ENCODE peak calls at places on chromosome 18, in six cellular contexts. S, N, O, L, R and C are unnamed samples.

GRCh38 chr18:26468931-26469340 is 79.4 kb downstream of the KCTD1 start:
- DNase-seq in S (peak; percentile 80), N (no peak), O (peak; percentile 69), L (no peak), R (no peak), C (no peak)

GRCh38 chr18:59249186-59249774 is 24.0 kb downstream of the RAX start:
- DNase-seq in S (peak; percentile 23), N (no peak), O (peak; percentile 78), L (peak; percentile 88), R (peak; percentile 93), C (peak; percentile 16)

GRCh38 chr18:49013961-49014604 is 63.3 kb upstream of the SMAD7 start:
- DNase-seq in S (no peak), N (no peak), O (no peak), L (no peak), R (no peak), C (no peak)

GRCh38 chr18:48918156-48918555 is 32.6 kb downstream of the SMAD7 start:
- DNase-seq in S (peak; percentile 64), N (no peak), O (no peak), L (no peak), R (no peak), C (no peak)

GRCh38 chr18:48563027-48563426 is 24.2 kb downstream of the CTIF start:
- DNase-seq in S (no peak), N (no peak), O (no peak), L (no peak), R (peak; percentile 64), C (no peak)

GRCh38 chr18:58635891-58636290 is 7.0 kb upstream of the ALPK2 start:
- DNase-seq in S (no peak), N (no peak), O (no peak), L (no peak), R (peak; percentile 70), C (no peak)

GRCh38 chr18:5431836-5432575 is 111.8 kb downstream of the EPB41L3 start:
- DNase-seq in S (no peak), N (no peak), O (no peak), L (no peak), R (no peak), C (no peak)

GRCh38 chr18:23563377-23564043 is 22.8 kb downstream of the NPC1 start:
- DNase-seq in S (no peak), N (no peak), O (no peak), L (no peak), R (peak; percentile 50), C (no peak)

GRCh38 chr18:77157312-77157711 is 24.7 kb upstream of the MBP start:
- DNase-seq in S (no peak), N (no peak), O (no peak), L (no peak), R (no peak), C (no peak)

GRCh38 chr18:12038082-12038660 is 55.5 kb upstream of the ANKRD62 start:
- DNase-seq in S (no peak), N (peak; percentile 55), O (peak; percentile 54), L (no peak), R (peak; percentile 48), C (no peak)

GRCh38 chr18:78558101-78558810 is 421.4 kb upstream of the SALL3 start:
- DNase-seq in S (no peak), N (no peak), O (no peak), L (no peak), R (no peak), C (no peak)

GRCh38 chr18:3875961-3876360 is 426.0 kb downstream of the TGIF1 start:
- DNase-seq in S (no peak), N (no peak), O (no peak), L (no peak), R (no peak), C (no peak)

GRCh38 chr18:39862341-39862740 is 2092.7 kb upstream of the PIK3C3 start:
- DNase-seq in S (no peak), N (no peak), O (no peak), L (no peak), R (no peak), C (no peak)

GRCh38 chr18:27843783-27844415 is 333.0 kb downstream of the CDH2 start:
- DNase-seq in S (no peak), N (no peak), O (no peak), L (no peak), R (peak; percentile 66), C (no peak)

GRCh38 chr18:79206444-79206843 is 137.2 kb downstream of the ATP9B start:
- DNase-seq in S (no peak), N (no peak), O (no peak), L (no peak), R (no peak), C (no peak)

GRCh38 chr18:33051397-33051796 is 278.6 kb upstream of the KLHL14 start:
- DNase-seq in S (no peak), N (no peak), O (no peak), L (no peak), R (no peak), C (no peak)

GRCh38 chr18:13660510-13660909 is 65.8 kb downstream of the FAM210A start:
- DNase-seq in S (no peak), N (no peak), O (no peak), L (no peak), R (peak; percentile 75), C (no peak)

GRCh38 chr18:50009772-50010171 is 185.2 kb downstream of the MYO5B start:
- DNase-seq in S (peak; percentile 36), N (no peak), O (peak; percentile 68), L (peak; percentile 2), R (peak; percentile 45), C (peak; percentile 11)

GRCh38 chr18:681985-682384 is 24.5 kb downstream of the TYMS start:
- DNase-seq in S (no peak), N (no peak), O (no peak), L (no peak), R (no peak), C (no peak)

GRCh38 chr18:79927597-79928562 is 23.6 kb downstream of the SLC66A2 start:
- DNase-seq in S (no peak), N (no peak), O (peak; percentile 59), L (no peak), R (no peak), C (no peak)

DNA sequence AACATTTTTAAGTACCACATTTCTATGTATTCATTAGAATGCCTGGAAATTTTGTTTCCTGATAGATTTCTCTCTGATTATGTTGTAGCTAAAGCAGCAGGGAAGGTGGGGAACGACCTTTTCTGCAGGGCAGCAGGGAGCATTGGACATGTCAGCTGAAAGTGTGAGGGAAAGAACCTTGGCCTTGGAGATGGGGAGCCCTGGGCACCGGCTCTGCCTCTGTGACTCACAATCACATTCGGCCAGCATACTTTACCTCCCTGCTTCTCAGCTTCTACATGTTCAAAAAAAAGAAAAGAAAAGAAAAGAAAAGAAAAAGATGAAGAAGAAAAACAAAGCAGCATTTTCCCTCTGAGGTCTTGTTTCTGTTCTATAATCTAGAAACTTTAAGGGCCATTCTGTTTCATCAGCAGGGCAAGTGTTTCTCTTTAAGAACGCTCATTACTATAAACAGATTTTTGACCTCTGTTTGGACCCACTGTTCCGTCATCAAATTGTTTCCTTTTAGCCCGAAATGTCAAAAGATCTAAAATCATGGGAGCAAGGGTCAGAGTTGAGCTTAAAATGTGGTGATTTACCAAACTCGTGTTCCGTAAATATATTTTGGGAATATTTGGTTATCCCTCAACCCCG is 27.9 kb downstream of the SETBP1 start:
- DNase-seq in S (no peak), N (peak; percentile 68), O (no peak), L (no peak), R (no peak), C (no peak)
- H3K4me3 ChIP-seq in S (no peak overlapping the region), N (no peak overlapping the region), O (no peak overlapping the region), L (no peak overlapping the region), R (no peak overlapping the region), C (no peak overlapping the region)

DNA sequence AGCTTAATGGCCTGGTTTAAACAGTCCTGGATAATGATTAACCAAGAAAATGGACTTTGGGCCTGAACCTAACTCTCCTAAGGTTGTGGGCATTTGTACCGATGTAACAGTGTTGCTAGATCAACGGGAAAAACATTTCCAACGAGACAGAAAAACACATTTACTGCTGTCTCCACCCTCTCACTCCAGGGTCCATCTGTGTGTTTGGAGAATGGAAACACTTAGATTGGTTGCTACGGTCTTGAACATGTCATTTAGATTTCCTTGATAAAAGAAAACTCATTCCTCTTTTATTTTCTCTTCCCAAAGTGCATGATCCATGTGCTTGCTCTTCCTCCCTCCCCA is 88.0 kb downstream of the SOCS6 start:
- DNase-seq in S (no peak), N (no peak), O (no peak), L (no peak), R (no peak), C (no peak)
- H3K27ac ChIP-seq in S (no peak overlapping the region), N (no peak overlapping the region), O (no peak overlapping the region), L (no peak overlapping the region), R (no peak overlapping the region), C (no peak overlapping the region)

DNA sequence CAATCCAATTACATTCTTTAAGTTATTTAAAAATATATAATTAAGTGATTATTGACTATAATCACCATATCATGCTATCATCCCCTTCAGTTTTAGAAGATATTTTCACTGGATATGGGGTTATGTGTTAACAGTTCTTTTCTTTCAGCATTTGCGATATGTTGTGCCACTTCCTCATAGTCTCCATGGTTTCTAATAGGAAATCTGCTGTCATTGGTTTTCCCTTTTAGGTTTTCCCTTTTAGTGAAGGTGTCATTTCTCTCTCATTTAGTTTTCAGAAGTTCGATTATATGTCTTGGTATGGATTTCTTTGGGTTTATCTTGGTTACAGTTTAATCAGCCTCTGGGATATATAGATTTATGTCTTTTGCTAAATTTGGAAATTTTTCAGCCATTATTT is 34.8 kb upstream of the EPG5 start:
- DNase-seq in S (no peak), N (no peak), O (no peak), L (no peak), R (no peak), C (no peak)
- H3K4me3 ChIP-seq in S (no peak overlapping the region), N (no peak overlapping the region), O (no peak overlapping the region), L (no peak overlapping the region), R (no peak overlapping the region), C (no peak overlapping the region)

GRCh38 chr18:22173221-22173927 is 4.0 kb downstream of the GATA6 start:
- DNase-seq in S (no peak), N (no peak), O (no peak), L (no peak), R (no peak), C (no peak)

GRCh38 chr18:22172594-22173049 is 3.2 kb downstream of the GATA6 start:
- DNase-seq in S (no peak), N (no peak), O (no peak), L (no peak), R (no peak), C (no peak)

GRCh38 chr18:22171263-22171838 is 2.0 kb downstream of the GATA6 start:
- DNase-seq in S (no peak), N (no peak), O (peak; percentile 42), L (no peak), R (no peak), C (no peak)

GRCh38 chr18:22170421-22171262 is 1.3 kb downstream of the GATA6 start:
- DNase-seq in S (no peak), N (peak; percentile 78), O (peak; percentile 61), L (no peak), R (peak; percentile 82), C (no peak)

DNA sequence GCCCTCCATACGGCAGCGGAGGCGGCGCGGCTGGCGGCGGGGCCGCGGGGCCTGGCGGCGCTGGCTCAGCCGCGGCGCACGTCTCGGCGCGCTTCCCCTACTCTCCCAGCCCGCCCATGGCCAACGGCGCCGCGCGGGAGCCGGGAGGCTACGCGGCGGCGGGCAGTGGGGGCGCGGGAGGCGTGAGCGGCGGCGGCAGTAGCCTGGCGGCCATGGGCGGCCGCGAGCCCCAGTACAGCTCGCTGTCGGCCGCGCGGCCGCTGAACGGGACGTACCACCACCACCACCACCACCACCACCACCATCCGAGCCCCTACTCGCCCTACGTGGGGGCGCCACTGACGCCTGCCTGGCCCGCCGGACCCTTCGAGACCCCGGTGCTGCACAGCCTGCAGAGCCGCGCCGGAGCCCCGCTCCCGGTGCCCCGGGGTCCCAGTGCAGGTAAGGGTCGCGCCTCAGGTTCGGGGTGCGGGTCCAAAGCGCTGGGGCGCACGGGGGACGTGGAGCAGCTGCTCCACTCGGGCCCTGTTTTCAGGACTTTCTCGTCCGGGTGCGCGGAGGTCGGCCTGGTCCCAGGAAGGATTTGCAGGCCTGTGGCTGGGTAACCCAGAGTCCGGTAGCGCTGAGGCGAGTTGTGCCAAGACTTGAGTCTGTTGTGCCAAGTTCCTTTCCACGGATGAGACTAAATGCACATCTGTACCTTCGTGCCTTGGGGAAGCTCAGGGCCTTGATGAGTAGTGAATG is 2.6 kb downstream of the GATA6 start:
- DNase-seq in S (no peak), N (peak; percentile 60), O (peak; percentile 65), L (no peak), R (peak; percentile 45), C (no peak)
- H3K27ac ChIP-seq in S (no peak overlapping the region), N (peak overlapping the region; percentile 96), O (no peak overlapping the region), L (no peak overlapping the region), R (peak overlapping the region; percentile 99), C (no peak overlapping the region)